ENCODE peak calls at places on chromosomes 16 and 17, in ten cellular contexts. J, V, E, M, R, G, X, P, Q and H are unnamed samples.

GRCh38 chr16:71473891-71474290 is 11.8 kb upstream of the ZNF23 start:
- DNase-seq in M (no peak), V (no peak), E (no peak), J (no peak), X (no peak), P (no peak), Q (peak; percentile 16), G (no peak), R (peak; percentile 82), H (no peak)

GRCh38 chr17:40316571-40317344 is 7.8 kb downstream of the RARA start:
- DNase-seq in Q (peak; percentile 73), M (peak; percentile 51), E (peak; percentile 28), P (peak; percentile 68), J (peak; percentile 79), X (no peak), V (peak; percentile 69), G (no peak), R (peak; percentile 82), H (peak; percentile 86)

GRCh38 chr17:64077409-64077808 is 52.5 kb downstream of the ERN1 start:
- DNase-seq in E (no peak), Q (no peak), V (no peak), P (no peak), J (no peak), M (peak; percentile 78), X (no peak), R (peak; percentile 90), G (no peak), H (no peak)

GRCh38 chr16:4534151-4534790 is 4.3 kb downstream of the CDIP1 start:
- DNase-seq in R (no peak), G (no peak), J (no peak), P (no peak), X (no peak), Q (no peak), M (no peak), V (no peak), E (no peak), H (no peak)

GRCh38 chr17:77822302-77823030 is 136.0 kb upstream of the TNRC6C start:
- DNase-seq in V (no peak), E (no peak), Q (no peak), R (no peak), J (no peak), G (no peak), X (no peak), M (no peak), P (no peak), H (peak; percentile 80)

GRCh38 chr17:42833771-42834422 is 700 bp downstream of the PSME3 start:
- DNase-seq in P (no peak), R (no peak), J (no peak), G (peak; percentile 23), Q (no peak), V (no peak), X (no peak), E (no peak), M (no peak), H (no peak)

GRCh38 chr16:50718061-50718760 is 23.7 kb upstream of the CYLD start:
- DNase-seq in R (no peak), J (no peak), Q (peak; percentile 51), E (no peak), X (no peak), P (no peak), M (no peak), G (no peak), V (no peak), H (peak; percentile 52)

GRCh38 chr16:69397821-69398521 is 12.2 kb upstream of the TERF2 start:
- DNase-seq in R (peak; percentile 82), M (no peak), P (peak; percentile 67), E (peak; percentile 62), G (peak; percentile 67), V (peak; percentile 75), Q (peak; percentile 87), X (no peak), J (peak; percentile 94), H (peak; percentile 73)

GRCh38 chr17:64694207-64694606 is 32.1 kb upstream of the SMURF2 start:
- DNase-seq in R (peak; percentile 74), G (peak; percentile 89), P (no peak), J (no peak), E (no peak), V (no peak), Q (no peak), X (no peak), M (no peak), H (no peak)

GRCh38 chr17:2101448-2102257 is 46.8 kb downstream of the HIC1 start:
- DNase-seq in V (no peak), M (no peak), X (peak; percentile 80), J (peak; percentile 86), E (peak; percentile 33), P (no peak), R (peak; percentile 97), Q (peak; percentile 81), G (no peak), H (no peak)

GRCh38 chr17:77475012-77475976 is 334.5 kb downstream of the SEC14L1 start:
- DNase-seq in E (no peak), G (no peak), V (peak; percentile 69), X (no peak), Q (peak; percentile 93), R (peak; percentile 71), M (no peak), P (no peak), J (no peak), H (peak; percentile 82)

GRCh38 chr17:64780096-64781012 is 118.2 kb upstream of the SMURF2 start:
- DNase-seq in P (peak; percentile 89), E (no peak), R (peak; percentile 78), Q (no peak), V (no peak), M (peak; percentile 78), X (peak; percentile 74), J (peak; percentile 52), G (peak; percentile 29), H (peak; percentile 30)

GRCh38 chr16:16120382-16121184 is 102.7 kb downstream of the ABCC6 start:
- DNase-seq in J (no peak), G (peak; percentile 93), X (peak; percentile 91), Q (peak; percentile 28), R (no peak), V (no peak), E (no peak), M (peak; percentile 98), P (no peak), H (no peak)

GRCh38 chr17:74042744-74043486 is 160.6 kb upstream of the RPL38 start:
- DNase-seq in X (no peak), M (no peak), E (peak; percentile 46), Q (peak; percentile 65), J (peak; percentile 90), P (peak; percentile 28), G (no peak), R (peak; percentile 46), V (peak; percentile 83), H (peak; percentile 91)

GRCh38 chr17:2982854-2983636 is 80.4 kb downstream of the OR1D5 start:
- DNase-seq in M (peak; percentile 21), V (peak; percentile 79), Q (no peak), E (no peak), P (no peak), G (peak; percentile 42), J (peak; percentile 74), R (no peak), X (no peak), H (peak; percentile 94)

GRCh38 chr16:78385406-78385805 is 286.0 kb downstream of the WWOX start:
- DNase-seq in Q (no peak), P (no peak), X (no peak), V (no peak), J (no peak), G (no peak), M (no peak), R (no peak), E (no peak), H (no peak)

GRCh38 chr17:38738007-38738662 is 8.0 kb downstream of the CISD3 start:
- DNase-seq in P (no peak), J (no peak), R (no peak), M (no peak), E (no peak), G (no peak), V (no peak), X (no peak), Q (no peak), H (no peak)

GRCh38 chr16:35557731-35558130 is 2098.3 kb downstream of the TP53TG3F start:
- DNase-seq in J (no peak), X (no peak), M (no peak), P (no peak), E (no peak), V (no peak), G (no peak), Q (no peak), R (no peak), H (no peak)

GRCh38 chr17:2058521-2059124 is 3.7 kb downstream of the HIC1 start:
- DNase-seq in V (no peak), M (no peak), Q (peak; percentile 82), J (no peak), G (peak; percentile 73), X (no peak), E (peak; percentile 24), R (peak; percentile 70), P (peak; percentile 82), H (no peak)

GRCh38 chr16:24825696-24826095 is 20.1 kb upstream of the SLC5A11 start:
- DNase-seq in R (peak; percentile 93), V (no peak), M (no peak), G (no peak), P (no peak), Q (no peak), X (no peak), J (no peak), E (no peak), H (no peak)

GRCh38 chr17:43671075-43671692 is 9.5 kb upstream of the MEOX1 start:
- DNase-seq in V (peak; percentile 78), E (no peak), Q (no peak), X (peak; percentile 74), P (no peak), J (no peak), G (no peak), R (no peak), M (no peak), H (peak; percentile 59)

GRCh38 chr16:77501260-77501659 is 66.4 kb upstream of the ADAMTS18 start:
- DNase-seq in V (no peak), E (no peak), J (no peak), Q (no peak), P (no peak), G (no peak), M (no peak), X (no peak), R (no peak), H (no peak)

GRCh38 chr17:57783338-57783742 is 38.2 kb upstream of the CCDC182 start:
- DNase-seq in E (peak; percentile 96), J (peak; percentile 69), R (peak; percentile 48), X (peak; percentile 24), G (peak; percentile 80), M (no peak), P (peak; percentile 95), V (no peak), Q (peak; percentile 14), H (peak; percentile 77)

GRCh38 chr17:28271431-28271830 is 47.6 kb upstream of the TMEM97 start:
- DNase-seq in M (no peak), J (no peak), R (no peak), G (no peak), E (no peak), X (no peak), Q (no peak), V (no peak), P (no peak), H (no peak)

GRCh38 chr16:86910146-86910805 is 331.9 kb downstream of the FOXL1 start:
- DNase-seq in J (peak; percentile 16), V (no peak), G (no peak), R (no peak), X (no peak), M (no peak), Q (no peak), P (no peak), E (no peak), H (no peak)

GRCh38 chr17:28724500-28725165 is 1.4 kb downstream of the TLCD1 start:
- DNase-seq in E (no peak), M (no peak), J (no peak), X (no peak), V (no peak), Q (no peak), P (no peak), R (peak; percentile 22), G (no peak), H (no peak)

GRCh38 chr17:6145946-6146345 is 75.8 kb downstream of the WSCD1 start:
- DNase-seq in J (no peak), V (no peak), E (no peak), G (no peak), Q (no peak), R (no peak), P (no peak), M (no peak), X (no peak), H (no peak)

GRCh38 chr16:8907096-8907495 is 24.9 kb downstream of the LITAFD start:
- DNase-seq in E (no peak), R (no peak), P (no peak), G (no peak), M (no peak), X (no peak), V (no peak), J (no peak), Q (no peak), H (no peak)